ENCODE peak calls at places on chromosomes 13 and 19, in four cellular contexts. N is cardiac muscle cell, G is RWPE1, C is fibroblast of pulmonary artery. Y is an unnamed sample.

GRCh38 chr19:45250216-45250831 is 747 bp upstream of the MARK4 start:
- DNase-seq in N (no peak), G (peak), C (no peak), Y (no peak)

GRCh38 chr13:106100261-106100919 is 435.1 kb downstream of the EFNB2 start:
- DNase-seq in N (no peak), G (no peak), C (no peak), Y (no peak)

GRCh38 chr13:59119475-59119874 is 1044.3 kb downstream of the DIAPH3 start:
- DNase-seq in N (no peak), G (no peak), C (no peak), Y (no peak)

GRCh38 chr19:17762505-17763229 is 11.4 kb downstream of the FCHO1 start:
- DNase-seq in N (peak), G (peak), C (peak), Y (no peak)

GRCh38 chr13:44692173-44692713 is 116.1 kb upstream of the TSC22D1 start:
- DNase-seq in N (peak), G (no peak), C (no peak), Y (no peak)

GRCh38 chr13:40043759-40044158 is 388.3 kb downstream of the COG6 start:
- DNase-seq in N (no peak), G (no peak), C (no peak), Y (no peak)

GRCh38 chr19:51123381-51124186 is 1.1 kb upstream of the SIGLEC9 start:
- DNase-seq in N (no peak), G (no peak), C (no peak), Y (no peak)

GRCh38 chr13:99677388-99677951 is 176.2 kb downstream of the TM9SF2 start:
- DNase-seq in N (peak), G (no peak), C (peak), Y (no peak)

GRCh38 chr13:89554801-89555200 is 1792.7 kb upstream of the MIR17HG start:
- DNase-seq in N (no peak), G (no peak), C (peak), Y (no peak)

GRCh38 chr13:102799544-102800144 is 725 bp downstream of the BIVM start:
- DNase-seq in N (no peak), G (peak), C (peak), Y (peak)

GRCh38 chr13:77390391-77390790 is 63.5 kb upstream of the MYCBP2 start:
- DNase-seq in N (no peak), G (no peak), C (no peak), Y (no peak)

GRCh38 chr19:17156947-17157302 is 58.2 kb upstream of the USE1 start:
- DNase-seq in N (no peak), G (no peak), C (no peak), Y (no peak)

GRCh38 chr19:52601025-52601973 is 31.2 kb downstream of the ZNF701 start:
- DNase-seq in N (peak), G (peak), C (peak), Y (peak)

GRCh38 chr13:20190481-20191310 is 2.0 kb downstream of the GJB2 start:
- DNase-seq in N (peak), G (peak), C (peak), Y (no peak)

GRCh38 chr19:45451181-45451849 is 16.5 kb upstream of the FOSB start:
- DNase-seq in N (peak), G (no peak), C (peak), Y (no peak)

GRCh38 chr13:50033696-50034095 is 18.5 kb downstream of the KCNRG start:
- DNase-seq in N (peak), G (no peak), C (peak), Y (no peak)

GRCh38 chr19:55536951-55537740 is at the start of gene SBK2:
- DNase-seq in N (no peak), G (no peak), C (no peak), Y (no peak)
- TF ChIP-seq CTCF in N (peak), G (no peak), C (peak), Y (no peak)

GRCh38 chr19:33133438-33134031 is 1.6 kb downstream of the WDR88 start:
- DNase-seq in N (peak), G (no peak), C (peak), Y (no peak)
- TF ChIP-seq CTCF in N (no peak), G (no peak), C (no peak), Y (no peak)

GRCh38 chr19:11453468-11454341 is 18.3 kb downstream of the PRKCSH start:
- DNase-seq in N (no peak), G (no peak), C (no peak), Y (peak)
- TF ChIP-seq CTCF in N (peak), G (peak), C (peak), Y (peak)

DNA sequence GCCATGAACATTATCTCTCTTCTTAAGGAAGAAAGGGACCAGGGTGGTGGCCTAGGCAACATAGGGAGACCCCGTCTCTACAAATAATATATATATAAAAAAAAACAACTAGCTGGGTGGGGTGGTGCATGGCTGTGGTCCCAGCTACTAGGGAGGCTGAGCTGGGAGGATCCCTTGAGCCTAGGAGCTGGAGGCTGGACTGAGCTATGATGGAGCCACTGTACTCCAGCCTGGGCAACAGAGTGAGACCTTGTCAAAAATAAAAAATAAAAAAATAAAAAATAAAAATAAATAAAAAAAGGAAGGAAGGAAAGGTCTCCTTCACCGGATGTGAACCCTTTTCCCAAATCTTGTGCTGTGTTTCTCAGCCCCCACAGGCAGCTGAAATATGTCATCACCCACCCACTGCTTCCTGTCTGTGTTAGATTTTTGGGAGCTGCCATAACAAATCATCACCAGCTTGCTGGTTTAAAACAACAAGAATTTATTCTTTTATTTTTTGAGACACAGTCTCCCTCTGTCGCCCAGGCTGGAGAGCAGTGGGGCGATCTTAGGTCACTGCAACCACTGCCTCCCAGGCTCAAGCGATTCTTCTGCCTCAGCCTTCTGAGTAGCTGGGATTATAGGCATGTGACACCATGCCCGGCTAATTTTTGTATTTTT is 9.5 kb upstream of the TSPAN16 start:
- DNase-seq in N (peak), G (no peak), C (peak), Y (no peak)
- TF ChIP-seq CTCF in N (peak), G (no peak), C (peak), Y (peak)

DNA sequence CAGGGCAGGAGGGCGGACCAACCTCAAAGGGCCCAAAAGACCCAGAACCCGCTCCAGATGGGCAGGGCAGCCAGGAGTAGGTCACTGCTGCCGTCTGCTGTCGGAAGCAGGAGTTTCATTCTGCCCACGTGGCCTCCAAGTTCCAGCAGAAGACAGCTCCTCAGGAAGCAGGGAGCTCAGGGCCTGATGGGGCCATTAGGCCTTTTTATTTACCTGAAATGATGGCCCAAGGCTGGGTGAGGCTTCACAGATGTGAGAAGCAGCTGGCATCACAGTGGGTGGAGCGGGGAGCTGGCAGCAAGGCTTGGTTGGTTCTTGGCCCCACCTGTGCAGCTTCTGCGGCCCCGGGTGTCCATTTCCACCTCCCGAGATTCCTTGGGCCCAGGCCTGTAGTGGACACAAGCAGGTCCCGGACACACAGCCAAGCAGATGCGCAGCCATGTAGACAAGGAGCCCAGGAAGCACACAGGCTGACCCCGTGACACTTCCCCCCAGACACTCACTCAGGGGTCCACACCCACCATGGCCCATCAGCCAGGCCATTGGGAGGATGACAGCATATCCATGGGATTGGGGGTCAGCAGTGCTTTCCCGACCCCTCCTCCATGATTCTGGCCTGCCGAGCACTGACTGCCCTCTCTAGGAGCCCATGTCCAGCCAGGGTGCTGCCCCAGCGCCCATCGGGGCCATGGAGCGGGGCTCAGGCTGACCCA is 26.4 kb downstream of the C13orf46 start:
- DNase-seq in N (peak), G (peak), C (peak), Y (no peak)
- TF ChIP-seq CTCF in N (peak), G (peak), C (peak), Y (peak)

GRCh38 chr19:42872608-42873007 is 6.9 kb downstream of the PSG1 start:
- DNase-seq in N (no peak), G (no peak), C (no peak), Y (no peak)
- TF ChIP-seq CTCF in N (no peak), G (no peak), C (peak), Y (no peak)